ENCODE peak calls at places on chromosomes 7 and 10, in eight cellular contexts. R is CD4-positive, alpha-beta T cell; T is cardiac fibroblast; F is glutamatergic neuron; O is choroid plexus epithelial cell; U is breast epithelium; L is tibial nerve; H is progenitor cell of endocrine pancreas. Q is an unnamed sample.

GRCh38 chr7:103343758-103344452 is 662 bp downstream of the DNAJC2 start:
- DNase-seq in R (peak), T (peak), F (no peak), O (peak), U (no peak), L (no peak), H (no peak), Q (peak)

GRCh38 chr10:95785942-95786669 is 30.1 kb downstream of the ENTPD1 start:
- DNase-seq in R (no peak), T (no peak), F (no peak), O (no peak), U (no peak), L (no peak), H (no peak), Q (no peak)

GRCh38 chr7:101163281-101164070 is 1.9 kb downstream of the VGF start:
- DNase-seq in R (no peak), T (no peak), F (peak), O (no peak), U (no peak), L (no peak), H (no peak), Q (no peak)

GRCh38 chr10:118818621-118819221 is 64.0 kb upstream of the CACUL1 start:
- DNase-seq in R (no peak), T (no peak), F (peak), O (no peak), U (no peak), L (no peak), H (no peak), Q (no peak)

GRCh38 chr7:70728873-70729552 is 402.9 kb upstream of the GALNT17 start:
- DNase-seq in R (no peak), T (peak), F (peak), O (peak), U (no peak), L (no peak), H (no peak), Q (no peak)

GRCh38 chr10:394061-394438 is 258.8 kb downstream of the ZMYND11 start:
- DNase-seq in R (no peak), T (no peak), F (no peak), O (no peak), U (no peak), L (no peak), H (no peak), Q (no peak)

GRCh38 chr10:50216894-50217293 is 34.4 kb downstream of the ASAH2 start:
- DNase-seq in R (no peak), T (peak), F (no peak), O (peak), U (no peak), L (no peak), H (no peak), Q (no peak)

GRCh38 chr7:33760834-33761233 is 144.5 kb upstream of the BMPER start:
- DNase-seq in R (no peak), T (no peak), F (no peak), O (no peak), U (no peak), L (no peak), H (no peak), Q (no peak)

GRCh38 chr10:7233259-7233991 is 177.4 kb downstream of the SFMBT2 start:
- DNase-seq in R (no peak), T (no peak), F (no peak), O (no peak), U (peak), L (no peak), H (no peak), Q (no peak)

GRCh38 chr10:24680647-24681475 is 42.8 kb downstream of the ARHGAP21 start:
- DNase-seq in R (no peak), T (peak), F (no peak), O (peak), U (no peak), L (no peak), H (no peak), Q (no peak)

GRCh38 chr7:41323811-41324210 is 379.1 kb downstream of the INHBA start:
- DNase-seq in R (no peak), T (no peak), F (no peak), O (no peak), U (no peak), L (no peak), H (no peak), Q (no peak)

GRCh38 chr7:30898411-30898810 is 13.2 kb upstream of the AQP1 start:
- DNase-seq in R (no peak), T (no peak), F (no peak), O (no peak), U (no peak), L (no peak), H (no peak), Q (peak)

GRCh38 chr7:95933618-95934017 is 161.3 kb downstream of the DYNC1I1 start:
- DNase-seq in R (no peak), T (no peak), F (no peak), O (no peak), U (no peak), L (no peak), H (no peak), Q (no peak)

GRCh38 chr7:157612664-157613561 is 276.1 kb downstream of the DNAJB6 start:
- DNase-seq in R (peak), T (no peak), F (no peak), O (peak), U (no peak), L (no peak), H (no peak), Q (no peak)

GRCh38 chr10:96850825-96851224 is 18.7 kb downstream of the LCOR start:
- DNase-seq in R (no peak), T (peak), F (no peak), O (peak), U (no peak), L (no peak), H (no peak), Q (no peak)

GRCh38 chr10:44010873-44011602 is 362.4 kb upstream of the ZNF32 start:
- DNase-seq in R (no peak), T (peak), F (no peak), O (no peak), U (no peak), L (no peak), H (no peak), Q (no peak)

GRCh38 chr7:129924602-129925001 is 28.2 kb downstream of the UBE2H start:
- DNase-seq in R (no peak), T (no peak), F (no peak), O (no peak), U (no peak), L (no peak), H (no peak), Q (no peak)

DNA sequence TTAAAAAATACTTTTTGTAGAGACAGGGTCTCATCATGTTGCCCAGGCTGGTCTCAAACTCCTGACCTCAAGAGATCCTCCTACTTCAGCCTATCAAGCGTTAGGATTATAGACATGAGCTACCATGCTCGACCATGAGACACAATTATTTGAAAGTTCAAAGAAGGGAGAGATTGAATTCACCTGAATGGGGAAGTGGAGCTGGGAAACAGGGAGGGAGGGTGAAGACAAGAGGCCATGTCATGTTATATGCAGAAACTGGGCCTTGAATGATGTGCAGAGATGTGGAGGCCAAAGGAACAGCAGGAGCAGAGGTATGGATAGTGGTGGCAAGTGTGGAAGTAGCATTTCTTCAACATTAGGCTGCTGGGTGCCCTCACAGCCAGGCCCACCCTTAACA is 18.7 kb upstream of the CYCS start:
- DNase-seq in R (no peak), T (no peak), F (no peak), O (no peak), U (no peak), L (no peak), H (no peak), Q (no peak)
- TF ChIP-seq CTCF in R (no peak), T (no peak), F (no peak), O (no peak), U (no peak), L (no peak), H (no peak), Q (no peak)

GRCh38 chr7:113483657-113484056 is 365.3 kb upstream of the SMIM30 start:
- DNase-seq in R (no peak), T (no peak), F (no peak), O (no peak), U (no peak), L (no peak), H (no peak), Q (no peak)
- TF ChIP-seq CTCF in R (no peak), T (no peak), F (no peak), O (no peak), U (no peak), L (no peak), H (no peak), Q (no peak)

GRCh38 chr7:5350600-5351385 is 68.0 kb downstream of the SLC29A4 start:
- DNase-seq in R (no peak), T (no peak), F (no peak), O (no peak), U (no peak), L (no peak), H (no peak), Q (no peak)

GRCh38 chr7:5349437-5350173 is 66.9 kb downstream of the SLC29A4 start:
- DNase-seq in R (no peak), T (no peak), F (no peak), O (no peak), U (no peak), L (no peak), H (no peak), Q (no peak)

GRCh38 chr7:5350174-5350463 is 67.4 kb downstream of the SLC29A4 start:
- DNase-seq in R (no peak), T (no peak), F (no peak), O (no peak), U (no peak), L (no peak), H (no peak), Q (no peak)

GRCh38 chr7:5349005-5349380 is 66.2 kb downstream of the SLC29A4 start:
- DNase-seq in R (no peak), T (no peak), F (no peak), O (no peak), U (no peak), L (no peak), H (no peak), Q (no peak)

GRCh38 chr7:5348134-5349004 is 65.6 kb downstream of the SLC29A4 start:
- DNase-seq in R (no peak), T (no peak), F (peak), O (no peak), U (no peak), L (no peak), H (no peak), Q (no peak)
- TF ChIP-seq CTCF in R (no peak), T (no peak), F (no peak), O (no peak), U (no peak), L (no peak), H (no peak), Q (no peak)

GRCh38 chr10:99854860-99855259 is 72.4 kb downstream of the ABCC2 start:
- DNase-seq in R (no peak), T (peak), F (no peak), O (peak), U (no peak), L (no peak), H (no peak), Q (peak)
- TF ChIP-seq CTCF in R (no peak), T (peak), F (no peak), O (peak), U (no peak), L (peak), H (peak), Q (no peak)

DNA sequence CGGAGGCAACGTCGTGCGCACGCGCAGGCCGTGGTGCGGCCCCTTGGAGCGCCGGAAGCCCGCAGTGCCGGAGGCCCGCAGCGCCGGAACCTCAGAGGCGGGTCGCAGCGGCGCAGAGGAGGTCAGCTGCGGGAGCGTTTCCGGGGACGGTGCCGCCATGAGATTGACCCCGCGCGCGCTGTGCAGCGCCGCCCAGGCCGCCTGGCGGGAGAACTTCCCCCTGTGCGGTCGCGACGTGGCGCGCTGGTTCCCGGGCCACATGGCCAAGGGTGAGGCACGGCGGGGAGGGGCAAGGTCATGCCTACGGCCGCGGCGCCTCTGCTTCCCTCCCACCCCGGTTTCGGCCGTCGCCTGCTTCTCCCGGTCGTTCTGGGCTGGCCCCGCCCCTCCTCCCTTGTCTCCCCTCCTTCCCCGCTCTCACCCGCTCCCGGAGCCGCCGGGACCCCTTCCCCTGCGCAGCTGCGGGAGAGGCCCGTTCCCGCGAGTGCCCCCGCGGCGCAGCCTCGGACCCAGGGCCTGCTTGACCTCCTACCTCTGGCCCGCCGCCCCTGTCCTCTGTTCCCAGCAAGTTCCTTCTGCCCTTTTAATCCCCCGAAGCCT is at the start of gene MTG1:
- DNase-seq in R (peak), T (peak), F (peak), O (peak), U (peak), L (peak), H (peak), Q (peak)
- TF ChIP-seq CTCF in R (peak), T (no peak), F (no peak), O (no peak), U (no peak), L (peak), H (peak), Q (peak)

DNA sequence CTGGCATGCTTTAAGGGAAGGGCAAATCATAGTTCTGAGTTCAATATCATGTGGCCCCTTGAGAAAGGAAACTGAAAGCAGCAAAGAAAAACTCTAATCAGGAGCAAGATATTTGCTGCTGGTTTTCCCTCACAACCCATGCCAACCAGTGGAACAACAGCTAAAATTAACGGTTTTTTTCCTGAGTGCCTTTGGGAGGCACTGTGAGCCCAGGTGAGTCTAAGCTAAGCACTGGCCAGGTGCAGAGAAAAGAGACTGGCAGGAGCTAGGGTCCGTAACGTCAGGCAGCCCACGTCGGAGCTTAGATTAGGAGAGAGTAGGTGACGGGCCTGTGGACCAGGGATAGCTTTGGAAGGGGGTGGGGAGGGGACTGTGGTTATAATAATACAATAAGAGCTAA is 97.7 kb upstream of the PALS2 start:
- DNase-seq in R (no peak), T (no peak), F (no peak), O (no peak), U (no peak), L (no peak), H (no peak), Q (no peak)
- TF ChIP-seq CTCF in R (no peak), T (no peak), F (no peak), O (no peak), U (no peak), L (no peak), H (no peak), Q (no peak)

DNA sequence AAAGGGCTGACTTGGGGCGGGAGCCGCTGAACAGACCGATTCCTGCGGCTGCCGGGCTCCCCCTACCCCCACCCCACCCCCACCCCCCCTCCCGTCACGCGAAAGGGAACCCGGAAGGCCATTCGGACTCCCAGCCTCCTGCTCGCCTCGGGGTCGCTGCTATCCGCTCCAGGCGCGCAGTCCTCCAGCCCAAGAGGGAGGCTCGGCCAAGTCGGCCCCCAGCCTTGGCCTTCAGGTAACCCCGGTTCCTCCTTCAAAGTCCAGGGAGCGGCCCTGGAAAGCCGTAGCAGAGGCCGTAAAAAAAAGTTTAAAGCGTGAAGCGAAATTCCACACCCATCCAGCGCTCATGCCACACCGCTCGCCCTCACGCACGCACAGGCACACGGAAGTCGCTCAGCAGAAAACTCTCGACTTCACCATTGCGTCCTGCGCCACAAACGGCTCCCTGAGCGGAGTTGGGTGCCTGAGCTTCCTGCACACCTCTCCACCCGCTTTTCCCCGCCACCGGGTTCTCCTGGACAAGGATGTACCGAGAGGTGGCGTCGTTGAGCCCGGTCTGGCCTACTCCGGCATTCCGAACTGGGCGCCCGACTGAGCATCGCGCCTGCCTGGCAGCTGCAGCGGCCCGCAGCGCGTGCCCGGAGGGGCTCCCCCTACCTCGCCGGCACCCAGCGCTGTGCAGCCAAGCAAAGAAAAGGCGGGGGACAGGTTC is 1.4 kb downstream of the SORCS3 start:
- DNase-seq in R (no peak), T (no peak), F (peak), O (peak), U (no peak), L (no peak), H (peak), Q (peak)
- TF ChIP-seq CTCF in R (no peak), T (no peak), F (peak), O (no peak), U (no peak), L (peak), H (peak), Q (peak)

DNA sequence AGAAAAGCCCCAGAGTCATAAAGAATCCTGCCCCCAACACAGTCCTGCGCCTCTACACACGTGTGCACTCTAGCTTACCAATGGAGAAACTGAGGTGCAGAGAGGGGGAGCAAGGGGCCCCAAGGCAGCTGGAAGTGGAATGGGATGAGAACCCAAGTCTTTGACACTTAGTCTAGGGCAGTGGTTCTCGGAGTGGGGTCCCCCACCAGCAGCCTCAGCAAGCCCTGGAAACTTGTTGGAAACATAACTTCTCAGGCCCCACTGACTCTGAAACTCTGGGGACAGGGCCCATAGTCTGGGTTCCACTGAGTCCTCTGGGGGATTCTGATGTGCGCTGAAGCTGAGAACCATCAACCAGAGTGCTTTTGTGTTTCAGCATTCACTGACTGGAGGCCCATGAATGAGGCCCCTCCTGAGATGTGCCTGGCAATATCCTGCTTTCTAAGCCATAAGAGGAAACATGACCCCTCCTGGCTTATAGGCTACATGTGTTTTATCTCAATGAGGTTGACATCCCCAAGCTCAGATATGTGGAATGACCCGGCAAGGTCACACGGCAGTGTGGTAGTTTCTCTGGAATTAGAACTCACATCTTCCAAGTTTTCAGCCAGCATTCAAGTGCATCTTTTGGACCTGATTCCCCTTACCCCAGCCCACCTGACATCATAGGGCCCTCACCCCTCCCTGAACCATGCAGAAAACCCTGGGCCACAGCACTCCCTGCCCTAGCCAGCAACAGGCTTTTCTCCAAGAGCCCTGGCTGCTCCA is 147.3 kb upstream of the PCBD1 start:
- DNase-seq in R (no peak), T (no peak), F (no peak), O (no peak), U (no peak), L (no peak), H (no peak), Q (no peak)
- TF ChIP-seq CTCF in R (no peak), T (no peak), F (no peak), O (no peak), U (no peak), L (no peak), H (no peak), Q (no peak)

GRCh38 chr7:151312356-151312755 is 29.3 kb upstream of the NUB1 start:
- DNase-seq in R (no peak), T (no peak), F (no peak), O (no peak), U (no peak), L (no peak), H (no peak), Q (no peak)

GRCh38 chr7:151311294-151311864 is 30.2 kb upstream of the NUB1 start:
- DNase-seq in R (no peak), T (peak), F (peak), O (no peak), U (no peak), L (no peak), H (no peak), Q (no peak)

GRCh38 chr7:151309306-151309705 is 32.3 kb upstream of the NUB1 start:
- DNase-seq in R (no peak), T (peak), F (no peak), O (peak), U (no peak), L (no peak), H (no peak), Q (no peak)

GRCh38 chr7:151308791-151309190 is 32.8 kb upstream of the NUB1 start:
- DNase-seq in R (no peak), T (no peak), F (peak), O (no peak), U (no peak), L (no peak), H (no peak), Q (no peak)

GRCh38 chr7:151310578-151310977 is 31.0 kb upstream of the NUB1 start:
- DNase-seq in R (no peak), T (peak), F (no peak), O (peak), U (no peak), L (no peak), H (no peak), Q (no peak)
- TF ChIP-seq CTCF in R (no peak), T (peak), F (peak), O (peak), U (no peak), L (no peak), H (peak), Q (peak)

DNA sequence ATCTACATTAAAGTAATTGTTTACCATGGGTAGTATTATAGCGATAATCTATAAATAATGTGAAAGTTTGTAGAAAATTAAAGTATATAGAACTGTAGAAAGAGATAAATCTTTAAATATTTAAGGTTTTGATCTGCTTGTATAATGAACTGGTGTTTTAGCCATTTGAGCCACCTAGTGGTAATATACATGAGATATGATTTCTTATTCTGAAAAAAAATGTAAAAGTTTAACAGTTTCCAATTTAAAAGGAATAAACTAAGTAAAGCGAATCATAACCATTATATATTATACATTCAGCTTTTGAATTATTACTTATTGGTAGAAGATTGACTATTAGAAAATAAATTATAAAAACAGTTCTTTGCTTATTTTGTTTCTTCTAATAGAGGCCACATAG is 91.2 kb downstream of the OTUD1 start:
- DNase-seq in R (no peak), T (peak), F (no peak), O (peak), U (no peak), L (no peak), H (no peak), Q (no peak)
- TF ChIP-seq CTCF in R (peak), T (peak), F (peak), O (peak), U (no peak), L (peak), H (peak), Q (peak)

Q was measured in dorsolateral prefrontal cortex.